ENCODE peak calls at places on chromosomes 6 and 20, in four cellular contexts. One of them, this sample, is unnamed.
A peak's percentile ranks its signal among the peaks of the same experiment; 100 is the strongest.

GRCh38 chr6:4136354-4136831 is 1.0 kb upstream of the ECI2 start:
- DNase-seq in mesenchymal stem cell: no peak
- DNase-seq in H9: no peak
- DNase-seq in neuronal stem cell: no peak
- DNase-seq in this sample: no peak

GRCh38 chr20:4082406-4083102 is 67.2 kb upstream of the RNF24 start:
- DNase-seq in neuronal stem cell: peak; percentile 33
- DNase-seq in H9: peak; percentile 79
- DNase-seq in mesenchymal stem cell: peak; percentile 89
- DNase-seq in this sample: peak; percentile 97

GRCh38 chr20:32523613-32524218 is 61.4 kb downstream of the NOL4L start:
- DNase-seq in H9: no peak
- DNase-seq in neuronal stem cell: no peak
- DNase-seq in mesenchymal stem cell: no peak
- DNase-seq in this sample: no peak

GRCh38 chr6:54805077-54805476 is 41.5 kb upstream of the FAM83B start:
- DNase-seq in mesenchymal stem cell: no peak
- DNase-seq in H9: no peak
- DNase-seq in neuronal stem cell: no peak
- DNase-seq in this sample: peak; percentile 42

GRCh38 chr6:148423601-148424270 is 81.1 kb downstream of the SASH1 start:
- DNase-seq in H9: no peak
- DNase-seq in mesenchymal stem cell: no peak
- DNase-seq in neuronal stem cell: no peak
- DNase-seq in this sample: no peak

GRCh38 chr6:169665289-169665688 is 36.5 kb downstream of the WDR27 start:
- DNase-seq in neuronal stem cell: no peak
- DNase-seq in mesenchymal stem cell: no peak
- DNase-seq in H9: no peak
- DNase-seq in this sample: no peak

GRCh38 chr20:62178316-62179161 is 4.3 kb upstream of the MTG2 start:
- DNase-seq in neuronal stem cell: no peak
- DNase-seq in H9: no peak
- DNase-seq in mesenchymal stem cell: no peak
- DNase-seq in this sample: no peak

GRCh38 chr6:43570876-43571441 is 4.9 kb downstream of the XPO5 start:
- DNase-seq in H9: no peak
- DNase-seq in neuronal stem cell: no peak
- DNase-seq in mesenchymal stem cell: peak; percentile 55
- DNase-seq in this sample: peak; percentile 60

GRCh38 chr6:136077834-136078576 is 172.1 kb downstream of the MTFR2 start:
- DNase-seq in mesenchymal stem cell: peak; percentile 70
- DNase-seq in neuronal stem cell: no peak
- DNase-seq in H9: no peak
- DNase-seq in this sample: no peak

GRCh38 chr6:157751547-157752200 is 71.4 kb upstream of the SNX9 start:
- DNase-seq in mesenchymal stem cell: no peak
- DNase-seq in neuronal stem cell: no peak
- DNase-seq in H9: no peak
- DNase-seq in this sample: no peak

GRCh38 chr6:121652726-121653623 is 217.5 kb downstream of the GJA1 start:
- DNase-seq in neuronal stem cell: no peak
- DNase-seq in mesenchymal stem cell: peak; percentile 94
- DNase-seq in H9: no peak
- DNase-seq in this sample: no peak

GRCh38 chr6:122033564-122034181 is 365.8 kb upstream of the HSF2 start:
- DNase-seq in mesenchymal stem cell: peak; percentile 77
- DNase-seq in H9: peak; percentile 33
- DNase-seq in neuronal stem cell: peak; percentile 54
- DNase-seq in this sample: peak; percentile 93

GRCh38 chr20:45588800-45589199 is 9.7 kb upstream of the WFDC8 start:
- DNase-seq in mesenchymal stem cell: no peak
- DNase-seq in H9: no peak
- DNase-seq in neuronal stem cell: no peak
- DNase-seq in this sample: peak; percentile 76

GRCh38 chr6:90098025-90098474 is 198.6 kb downstream of the BACH2 start:
- DNase-seq in mesenchymal stem cell: peak; percentile 41
- DNase-seq in H9: no peak
- DNase-seq in neuronal stem cell: no peak
- DNase-seq in this sample: no peak

GRCh38 chr6:125346926-125347563 is 45.3 kb upstream of the HDDC2 start:
- DNase-seq in H9: no peak
- DNase-seq in mesenchymal stem cell: no peak
- DNase-seq in neuronal stem cell: no peak
- DNase-seq in this sample: no peak

GRCh38 chr6:87710090-87710489 is 8.1 kb upstream of the AKIRIN2 start:
- DNase-seq in neuronal stem cell: no peak
- DNase-seq in mesenchymal stem cell: no peak
- DNase-seq in H9: no peak
- DNase-seq in this sample: no peak

GRCh38 chr6:9494864-9495263 is 920.0 kb downstream of the TFAP2A start:
- DNase-seq in H9: no peak
- DNase-seq in neuronal stem cell: no peak
- DNase-seq in mesenchymal stem cell: no peak
- DNase-seq in this sample: no peak

GRCh38 chr6:83198486-83199172 is 5.5 kb downstream of the RWDD2A start:
- DNase-seq in neuronal stem cell: no peak
- DNase-seq in H9: no peak
- DNase-seq in mesenchymal stem cell: no peak
- DNase-seq in this sample: no peak

GRCh38 chr20:12058201-12058600 is 140.5 kb downstream of the BTBD3 start:
- DNase-seq in neuronal stem cell: no peak
- DNase-seq in H9: no peak
- DNase-seq in mesenchymal stem cell: peak; percentile 22
- DNase-seq in this sample: no peak

GRCh38 chr20:362271-363254 is 15.7 kb downstream of the NRSN2 start:
- DNase-seq in neuronal stem cell: no peak
- DNase-seq in mesenchymal stem cell: peak; percentile 85
- DNase-seq in H9: peak; percentile 50
- DNase-seq in this sample: peak; percentile 61

GRCh38 chr20:14712302-14712739 is 374.9 kb upstream of the FLRT3 start:
- DNase-seq in mesenchymal stem cell: peak; percentile 80
- DNase-seq in H9: no peak
- DNase-seq in neuronal stem cell: peak; percentile 15
- DNase-seq in this sample: peak; percentile 93

GRCh38 chr6:133225560-133225959 is 15.6 kb upstream of the EYA4 start:
- DNase-seq in mesenchymal stem cell: no peak
- DNase-seq in neuronal stem cell: no peak
- DNase-seq in H9: no peak
- DNase-seq in this sample: no peak

GRCh38 chr20:46583411-46584214 is 33.2 kb upstream of the OCSTAMP start:
- DNase-seq in H9: peak; percentile 86
- DNase-seq in mesenchymal stem cell: no peak
- DNase-seq in neuronal stem cell: peak; percentile 79
- DNase-seq in this sample: peak; percentile 95

GRCh38 chr20:49437057-49437456 is 45.4 kb downstream of the KCNB1 start:
- DNase-seq in mesenchymal stem cell: no peak
- DNase-seq in neuronal stem cell: no peak
- DNase-seq in H9: no peak
- DNase-seq in this sample: no peak

GRCh38 chr6:123489589-123489988 is 147.2 kb downstream of the TRDN start:
- DNase-seq in neuronal stem cell: no peak
- DNase-seq in mesenchymal stem cell: no peak
- DNase-seq in H9: no peak
- DNase-seq in this sample: no peak

GRCh38 chr6:56758120-56758519 is 115.4 kb upstream of the DST start:
- DNase-seq in mesenchymal stem cell: no peak
- DNase-seq in neuronal stem cell: no peak
- DNase-seq in H9: no peak
- DNase-seq in this sample: no peak

GRCh38 chr6:56759521-56759920 is 116.8 kb upstream of the DST start:
- DNase-seq in mesenchymal stem cell: no peak
- DNase-seq in H9: no peak
- DNase-seq in neuronal stem cell: peak; percentile 67
- DNase-seq in this sample: no peak

GRCh38 chr6:56756791-56757582 is 114.3 kb upstream of the DST start:
- DNase-seq in H9: no peak
- DNase-seq in mesenchymal stem cell: peak; percentile 82
- DNase-seq in neuronal stem cell: no peak
- DNase-seq in this sample: no peak

GRCh38 chr6:56757585-56757984 is 114.9 kb upstream of the DST start:
- DNase-seq in H9: no peak
- DNase-seq in mesenchymal stem cell: peak; percentile 80
- DNase-seq in neuronal stem cell: no peak
- DNase-seq in this sample: peak; percentile 68

DNA sequence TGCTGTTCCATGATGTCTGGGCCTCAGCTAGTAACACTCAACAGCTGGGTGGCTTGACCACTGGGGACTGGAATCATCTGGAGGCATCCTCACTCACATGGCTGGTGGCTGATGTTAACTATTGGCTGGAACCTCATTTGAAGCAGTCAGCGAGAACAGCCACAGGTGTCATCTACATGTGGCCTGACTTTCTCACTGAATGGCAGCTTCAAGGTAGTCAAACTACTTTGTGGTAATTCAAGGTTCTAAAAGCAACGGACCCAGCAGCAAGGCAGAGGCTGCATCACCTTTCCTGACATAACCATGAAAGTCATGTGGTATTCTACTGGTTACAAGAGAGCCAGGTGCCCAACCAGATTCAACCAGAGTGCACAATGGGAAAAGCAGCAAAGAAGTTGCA is 115.9 kb upstream of the DST start:
- DNase-seq in H9: no peak
- DNase-seq in mesenchymal stem cell: no peak
- DNase-seq in neuronal stem cell: no peak
- DNase-seq in this sample: no peak
- H2BK120ac ChIP-seq in H9: no peak overlapping the region
- H2BK120ac ChIP-seq in mesenchymal stem cell: peak overlapping the region; percentile 40
- H2BK120ac ChIP-seq in neuronal stem cell: no peak overlapping the region
- H2BK120ac ChIP-seq in this sample: no peak overlapping the region

DNA sequence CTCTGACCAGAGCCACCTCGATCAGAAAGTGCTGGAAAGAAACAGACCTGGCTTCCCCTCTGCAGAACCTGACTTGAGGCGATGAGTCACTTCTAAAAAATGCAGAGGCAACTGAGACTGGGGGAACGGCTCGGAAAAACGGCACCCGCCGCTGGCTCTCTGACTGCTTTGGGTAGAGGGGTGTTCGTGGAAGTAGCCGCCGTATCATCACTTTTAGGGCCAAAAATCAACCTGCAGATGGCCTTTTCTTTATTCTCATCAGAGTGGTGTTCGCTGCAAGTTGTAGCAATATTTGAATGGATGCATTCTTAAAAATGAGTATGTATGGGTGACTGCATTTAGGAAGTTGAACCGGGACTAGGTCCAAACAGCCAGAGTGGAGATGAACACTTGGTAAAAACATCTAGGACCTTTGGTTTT is 807 bp downstream of the CAP2 start:
- DNase-seq in mesenchymal stem cell: peak; percentile 81
- DNase-seq in H9: peak; percentile 80
- DNase-seq in neuronal stem cell: no peak
- DNase-seq in this sample: peak; percentile 96
- H2BK15ac ChIP-seq in mesenchymal stem cell: no peak overlapping the region
- H2BK15ac ChIP-seq in H9: no peak overlapping the region
- H2BK15ac ChIP-seq in neuronal stem cell: no peak overlapping the region
- H2BK15ac ChIP-seq in this sample: peak overlapping the region; percentile 96

DNA sequence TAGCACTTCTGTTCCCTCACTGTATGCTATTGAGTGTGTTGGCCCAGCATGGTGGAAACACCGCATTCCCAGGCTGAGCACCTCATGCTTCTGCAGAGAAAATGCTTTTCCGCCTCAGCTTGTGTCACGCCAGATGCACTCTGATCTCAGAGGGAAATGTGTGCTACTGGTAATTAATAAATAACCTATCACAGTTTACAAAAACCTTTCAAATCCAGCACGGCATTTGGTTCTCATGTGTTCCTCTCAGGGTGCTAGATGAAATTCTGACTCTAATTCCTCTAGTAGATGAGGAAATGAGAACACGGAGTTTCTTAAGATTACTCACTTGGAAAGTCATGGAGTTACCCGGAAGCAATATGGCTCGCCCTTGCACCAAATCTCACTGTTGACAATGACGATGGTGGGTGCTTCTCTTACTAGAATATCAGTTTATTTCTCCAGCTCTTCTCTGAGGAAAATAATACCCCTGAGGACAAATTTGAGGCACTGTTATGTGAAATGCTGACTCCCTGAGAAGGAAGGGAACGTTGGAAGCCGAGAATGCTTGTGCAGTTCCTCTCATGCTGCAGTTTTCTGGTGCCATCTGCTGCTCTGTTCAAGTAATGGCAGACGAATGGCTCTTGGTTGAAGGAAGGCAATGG is 116.6 kb downstream of the RNF144B start:
- DNase-seq in mesenchymal stem cell: peak; percentile 76
- DNase-seq in neuronal stem cell: peak; percentile 58
- DNase-seq in H9: peak; percentile 65
- DNase-seq in this sample: peak; percentile 81
- H3K4ac ChIP-seq in mesenchymal stem cell: no peak overlapping the region
- H3K4ac ChIP-seq in neuronal stem cell: no peak overlapping the region
- H3K4ac ChIP-seq in H9: no peak overlapping the region
- H3K4ac ChIP-seq in this sample: no peak overlapping the region

DNA sequence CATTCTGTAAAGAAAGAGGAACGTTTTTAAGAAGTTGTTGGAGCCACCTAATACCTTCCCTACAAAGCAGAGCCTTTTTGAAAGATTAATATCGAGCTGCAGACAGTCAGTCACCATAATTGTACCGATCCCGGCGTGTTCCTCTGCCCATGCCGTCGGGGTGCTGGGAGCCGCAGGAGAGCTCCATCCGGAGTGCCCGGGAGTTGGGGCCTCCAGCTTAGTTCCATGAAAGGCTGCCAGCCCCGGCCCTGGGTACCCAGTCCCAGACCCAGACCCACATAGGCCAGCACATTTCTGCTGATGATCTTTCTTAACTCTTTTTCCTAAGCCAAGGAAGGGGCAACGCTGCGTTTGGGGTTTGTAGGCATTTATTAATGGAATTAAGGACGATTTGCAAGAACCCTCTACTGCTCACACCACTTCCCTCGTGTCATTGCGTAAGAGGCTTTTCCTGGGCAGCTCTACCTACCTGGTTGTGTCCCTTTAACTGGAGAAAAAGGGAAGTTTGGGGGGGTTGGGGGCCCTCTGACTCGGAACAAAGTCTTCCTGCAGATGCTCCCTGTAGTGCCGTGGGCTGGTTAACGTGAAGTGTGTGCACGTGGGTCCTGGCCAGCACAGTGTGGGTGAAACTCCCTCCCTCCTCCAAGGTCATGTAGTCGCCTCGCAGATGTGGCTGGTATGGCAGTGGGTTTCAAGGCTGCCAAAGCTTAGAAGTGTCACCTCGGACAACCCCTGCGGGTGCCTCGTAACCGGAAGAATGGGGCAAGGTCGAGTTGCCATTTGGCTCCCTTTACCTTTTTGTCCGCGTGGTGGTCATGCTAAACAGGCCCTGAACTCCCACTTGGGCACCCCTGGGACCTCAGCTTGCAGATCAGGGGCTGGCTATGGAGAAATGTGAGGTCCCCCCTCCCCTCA is 54.3 kb upstream of the APCDD1L start:
- DNase-seq in neuronal stem cell: no peak
- DNase-seq in H9: no peak
- DNase-seq in mesenchymal stem cell: no peak
- DNase-seq in this sample: no peak
- H2BK120ac ChIP-seq in neuronal stem cell: no peak overlapping the region
- H2BK120ac ChIP-seq in H9: no peak overlapping the region
- H2BK120ac ChIP-seq in mesenchymal stem cell: no peak overlapping the region
- H2BK120ac ChIP-seq in this sample: no peak overlapping the region

This sample was measured in mesendoderm.